ENCODE peak calls at places on chromosome 18, in nine cellular contexts. F, B, W, U, I, O, E, G and Y are unnamed samples.

GRCh38 chr18:79367480-79367879 is 28.2 kb upstream of the NFATC1 start:
- DNase-seq in F (no peak), B (no peak), W (no peak), U (no peak), I (no peak), O (no peak), E (no peak), G (no peak), Y (no peak)

GRCh38 chr18:1779587-1779986 is 791.7 kb downstream of the METTL4 start:
- DNase-seq in F (peak), B (no peak), W (no peak), U (no peak), I (no peak), O (no peak), E (no peak), G (no peak), Y (no peak)

GRCh38 chr18:46433121-46433826 is 223.7 kb downstream of the LOXHD1 start:
- DNase-seq in F (no peak), B (no peak), W (no peak), U (no peak), I (no peak), O (no peak), E (no peak), G (no peak), Y (no peak)

GRCh38 chr18:79047556-79048244 is 21.5 kb upstream of the ATP9B start:
- DNase-seq in F (no peak), B (no peak), W (no peak), U (no peak), I (no peak), O (no peak), E (no peak), G (peak), Y (no peak)

GRCh38 chr18:48440924-48441323 is 31.7 kb upstream of the ZBTB7C start:
- DNase-seq in F (no peak), B (no peak), W (no peak), U (no peak), I (no peak), O (no peak), E (no peak), G (no peak), Y (no peak)

GRCh38 chr18:34595673-34596072 is 114.4 kb upstream of the DTNA start:
- DNase-seq in F (peak), B (peak), W (peak), U (no peak), I (peak), O (no peak), E (peak), G (peak), Y (no peak)

GRCh38 chr18:56285387-56286055 is 352.9 kb downstream of the TXNL1 start:
- DNase-seq in F (no peak), B (no peak), W (no peak), U (no peak), I (no peak), O (no peak), E (no peak), G (no peak), Y (no peak)

GRCh38 chr18:50297621-50298442 is 10.3 kb upstream of the CXXC1 start:
- DNase-seq in F (peak), B (peak), W (peak), U (peak), I (no peak), O (no peak), E (peak), G (peak), Y (peak)

GRCh38 chr18:59605633-59606192 is 91.5 kb downstream of the CCBE1 start:
- DNase-seq in F (no peak), B (no peak), W (no peak), U (no peak), I (no peak), O (no peak), E (peak), G (no peak), Y (no peak)

GRCh38 chr18:7821784-7822183 is 254.7 kb downstream of the PTPRM start:
- DNase-seq in F (no peak), B (no peak), W (no peak), U (no peak), I (no peak), O (no peak), E (peak), G (no peak), Y (no peak)

GRCh38 chr18:50034029-50034428 is 160.9 kb downstream of the MYO5B start:
- DNase-seq in F (no peak), B (no peak), W (no peak), U (no peak), I (no peak), O (no peak), E (no peak), G (peak), Y (no peak)

GRCh38 chr18:3889803-3890202 is 439.8 kb downstream of the TGIF1 start:
- DNase-seq in F (no peak), B (no peak), W (no peak), U (no peak), I (no peak), O (no peak), E (peak), G (peak), Y (no peak)